ENCODE peak calls at places on chromosomes 7 and 10, in six cellular contexts. S, M, P, T, K and I are unnamed samples.

GRCh38 chr10:69636273-69636575 is 6.2 kb downstream of the FAM241B start:
- DNase-seq in S (no peak), M (no peak), P (no peak), T (no peak), K (no peak), I (no peak)

GRCh38 chr10:58647770-58648169 is 135.1 kb downstream of the BICC1 start:
- DNase-seq in S (no peak), M (no peak), P (no peak), T (no peak), K (no peak), I (no peak)

GRCh38 chr7:141671705-141672496 is 30.1 kb downstream of the DENND11 start:
- DNase-seq in S (no peak), M (no peak), P (no peak), T (no peak), K (no peak), I (no peak)

GRCh38 chr10:30000802-30001571 is 58.4 kb downstream of the JCAD start:
- DNase-seq in S (no peak), M (peak), P (no peak), T (no peak), K (no peak), I (peak)

GRCh38 chr7:135208417-135208793 is 2.9 kb downstream of the WDR91 start:
- DNase-seq in S (no peak), M (no peak), P (no peak), T (no peak), K (no peak), I (no peak)

GRCh38 chr10:60296073-60296472 is 93.6 kb downstream of the ANK3 start:
- DNase-seq in S (no peak), M (no peak), P (no peak), T (no peak), K (no peak), I (no peak)

GRCh38 chr10:86163522-86164215 is 202.9 kb downstream of the GRID1 start:
- DNase-seq in S (no peak), M (no peak), P (no peak), T (peak), K (no peak), I (no peak)

GRCh38 chr10:18505719-18506118 is 145.7 kb downstream of the NSUN6 start:
- DNase-seq in S (no peak), M (peak), P (no peak), T (no peak), K (no peak), I (no peak)

GRCh38 chr7:35771776-35772175 is 29.1 kb upstream of the SEPTIN7 start:
- DNase-seq in S (no peak), M (no peak), P (no peak), T (no peak), K (no peak), I (no peak)

GRCh38 chr7:138945806-138946205 is 35.4 kb downstream of the KIAA1549 start:
- DNase-seq in S (no peak), M (no peak), P (no peak), T (no peak), K (no peak), I (no peak)

GRCh38 chr10:86538547-86538946 is 17.0 kb upstream of the WAPL start:
- DNase-seq in S (no peak), M (no peak), P (no peak), T (peak), K (no peak), I (no peak)

GRCh38 chr7:138354066-138354465 is 106.0 kb upstream of the TRIM24 start:
- DNase-seq in S (no peak), M (no peak), P (no peak), T (no peak), K (no peak), I (no peak)

GRCh38 chr7:117458977-117459583 is 20.7 kb upstream of the CFTR start:
- DNase-seq in S (peak), M (peak), P (no peak), T (no peak), K (no peak), I (no peak)

GRCh38 chr10:79155301-79156081 is 86.7 kb downstream of the ZMIZ1 start:
- DNase-seq in S (no peak), M (no peak), P (no peak), T (no peak), K (no peak), I (no peak)

GRCh38 chr7:26292768-26293560 is 1.3 kb downstream of the SNX10 start:
- DNase-seq in S (peak), M (no peak), P (no peak), T (peak), K (no peak), I (no peak)

GRCh38 chr7:67937717-67938191 is 941.1 kb downstream of the TYW1 start:
- DNase-seq in S (no peak), M (peak), P (no peak), T (no peak), K (peak), I (peak)

GRCh38 chr7:28778781-28779180 is 179.3 kb downstream of the TRIL start:
- DNase-seq in S (no peak), M (no peak), P (no peak), T (no peak), K (no peak), I (no peak)